ENCODE peak calls at places on chromosomes 5 and 9, in eight cellular contexts. One of them, this sample, is unnamed.

GRCh38 chr5:56075361-56075760 is 80.6 kb upstream of the IL6ST start:
- DNase-seq in SK-N-SH: no peak
- DNase-seq in neural progenitor cell: no peak
- DNase-seq in suprapubic skin: peak
- DNase-seq in A549: no peak
- DNase-seq in BJ: no peak
- DNase-seq in ascending aorta: no peak
- DNase-seq in omental fat pad: no peak
- DNase-seq in this sample: no peak

GRCh38 chr9:80496901-80497565 is 925.3 kb downstream of the TLE4 start:
- DNase-seq in omental fat pad: no peak
- DNase-seq in BJ: no peak
- DNase-seq in SK-N-SH: no peak
- DNase-seq in A549: no peak
- DNase-seq in suprapubic skin: no peak
- DNase-seq in ascending aorta: no peak
- DNase-seq in neural progenitor cell: no peak
- DNase-seq in this sample: no peak

GRCh38 chr9:121807069-121807917 is 155.9 kb downstream of the DAB2IP start:
- DNase-seq in ascending aorta: no peak
- DNase-seq in SK-N-SH: peak
- DNase-seq in A549: no peak
- DNase-seq in neural progenitor cell: no peak
- DNase-seq in omental fat pad: no peak
- DNase-seq in suprapubic skin: no peak
- DNase-seq in BJ: no peak
- DNase-seq in this sample: no peak

GRCh38 chr9:130846487-130847305 is 11.6 kb downstream of the ABL1 start:
- DNase-seq in neural progenitor cell: no peak
- DNase-seq in suprapubic skin: peak
- DNase-seq in SK-N-SH: peak
- DNase-seq in ascending aorta: no peak
- DNase-seq in A549: peak
- DNase-seq in omental fat pad: peak
- DNase-seq in BJ: no peak
- DNase-seq in this sample: no peak

GRCh38 chr5:89241186-89241585 is 358.2 kb upstream of the MEF2C start:
- DNase-seq in BJ: no peak
- DNase-seq in neural progenitor cell: no peak
- DNase-seq in SK-N-SH: no peak
- DNase-seq in ascending aorta: no peak
- DNase-seq in suprapubic skin: no peak
- DNase-seq in A549: no peak
- DNase-seq in omental fat pad: no peak
- DNase-seq in this sample: no peak

GRCh38 chr5:174688441-174689354 is 35.7 kb upstream of the MSX2 start:
- DNase-seq in neural progenitor cell: peak
- DNase-seq in ascending aorta: no peak
- DNase-seq in omental fat pad: no peak
- DNase-seq in A549: no peak
- DNase-seq in SK-N-SH: peak
- DNase-seq in BJ: no peak
- DNase-seq in suprapubic skin: no peak
- DNase-seq in this sample: no peak

GRCh38 chr5:124007675-124008398 is 495.9 kb downstream of the CSNK1G3 start:
- DNase-seq in BJ: no peak
- DNase-seq in ascending aorta: no peak
- DNase-seq in A549: peak
- DNase-seq in SK-N-SH: no peak
- DNase-seq in neural progenitor cell: peak
- DNase-seq in suprapubic skin: no peak
- DNase-seq in omental fat pad: no peak
- DNase-seq in this sample: no peak

GRCh38 chr5:34460496-34460895 is 195.6 kb upstream of the RAI14 start:
- DNase-seq in ascending aorta: no peak
- DNase-seq in BJ: no peak
- DNase-seq in neural progenitor cell: no peak
- DNase-seq in omental fat pad: no peak
- DNase-seq in SK-N-SH: no peak
- DNase-seq in A549: no peak
- DNase-seq in suprapubic skin: no peak
- DNase-seq in this sample: no peak

GRCh38 chr9:131986576-131986975 is 93.1 kb downstream of the MED27 start:
- DNase-seq in neural progenitor cell: no peak
- DNase-seq in suprapubic skin: no peak
- DNase-seq in A549: no peak
- DNase-seq in omental fat pad: no peak
- DNase-seq in ascending aorta: no peak
- DNase-seq in SK-N-SH: no peak
- DNase-seq in BJ: no peak
- DNase-seq in this sample: no peak

GRCh38 chr5:39068099-39068498 is 6.1 kb downstream of the RICTOR start:
- DNase-seq in ascending aorta: no peak
- DNase-seq in A549: no peak
- DNase-seq in SK-N-SH: no peak
- DNase-seq in omental fat pad: no peak
- DNase-seq in suprapubic skin: no peak
- DNase-seq in BJ: no peak
- DNase-seq in neural progenitor cell: no peak
- DNase-seq in this sample: no peak

GRCh38 chr9:35464056-35465025 is 25.6 kb upstream of the RUSC2 start:
- DNase-seq in ascending aorta: no peak
- DNase-seq in omental fat pad: no peak
- DNase-seq in A549: no peak
- DNase-seq in BJ: no peak
- DNase-seq in neural progenitor cell: no peak
- DNase-seq in suprapubic skin: no peak
- DNase-seq in SK-N-SH: no peak
- DNase-seq in this sample: no peak

GRCh38 chr5:106875591-106876297 is 795.0 kb downstream of the EFNA5 start:
- DNase-seq in SK-N-SH: no peak
- DNase-seq in A549: peak
- DNase-seq in BJ: no peak
- DNase-seq in ascending aorta: no peak
- DNase-seq in neural progenitor cell: peak
- DNase-seq in omental fat pad: no peak
- DNase-seq in suprapubic skin: no peak
- DNase-seq in this sample: peak

DNA sequence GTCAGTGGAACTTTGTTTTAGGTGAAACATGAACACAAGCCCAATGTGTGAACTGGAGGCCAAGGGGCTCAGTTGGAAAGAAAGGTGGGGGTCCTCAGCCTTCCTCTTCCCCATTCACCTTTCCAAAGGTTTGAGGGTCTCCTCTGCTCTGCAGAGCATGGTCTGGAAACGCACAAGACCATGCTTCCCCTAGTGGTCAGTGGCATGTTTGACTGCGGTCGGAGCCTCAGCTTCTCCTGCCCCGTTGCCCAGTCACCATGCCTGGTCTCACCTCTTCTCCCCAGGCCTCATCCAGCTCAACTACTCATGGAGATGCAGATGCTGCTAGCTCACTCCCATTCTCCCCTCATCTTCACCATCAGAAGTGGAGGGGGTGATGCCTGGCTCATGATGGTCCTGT is 340.3 kb downstream of the GADD45G start:
- DNase-seq in ascending aorta: no peak
- DNase-seq in SK-N-SH: no peak
- DNase-seq in suprapubic skin: no peak
- DNase-seq in neural progenitor cell: peak
- DNase-seq in omental fat pad: no peak
- DNase-seq in BJ: no peak
- DNase-seq in A549: no peak
- DNase-seq in this sample: no peak
- TF ChIP-seq CTCF in ascending aorta: no peak
- TF ChIP-seq CTCF in SK-N-SH: no peak
- TF ChIP-seq CTCF in suprapubic skin: no peak
- TF ChIP-seq CTCF in neural progenitor cell: peak
- TF ChIP-seq CTCF in omental fat pad: no peak
- TF ChIP-seq CTCF in BJ: no peak
- TF ChIP-seq CTCF in A549: no peak
- TF ChIP-seq CTCF in this sample: peak

DNA sequence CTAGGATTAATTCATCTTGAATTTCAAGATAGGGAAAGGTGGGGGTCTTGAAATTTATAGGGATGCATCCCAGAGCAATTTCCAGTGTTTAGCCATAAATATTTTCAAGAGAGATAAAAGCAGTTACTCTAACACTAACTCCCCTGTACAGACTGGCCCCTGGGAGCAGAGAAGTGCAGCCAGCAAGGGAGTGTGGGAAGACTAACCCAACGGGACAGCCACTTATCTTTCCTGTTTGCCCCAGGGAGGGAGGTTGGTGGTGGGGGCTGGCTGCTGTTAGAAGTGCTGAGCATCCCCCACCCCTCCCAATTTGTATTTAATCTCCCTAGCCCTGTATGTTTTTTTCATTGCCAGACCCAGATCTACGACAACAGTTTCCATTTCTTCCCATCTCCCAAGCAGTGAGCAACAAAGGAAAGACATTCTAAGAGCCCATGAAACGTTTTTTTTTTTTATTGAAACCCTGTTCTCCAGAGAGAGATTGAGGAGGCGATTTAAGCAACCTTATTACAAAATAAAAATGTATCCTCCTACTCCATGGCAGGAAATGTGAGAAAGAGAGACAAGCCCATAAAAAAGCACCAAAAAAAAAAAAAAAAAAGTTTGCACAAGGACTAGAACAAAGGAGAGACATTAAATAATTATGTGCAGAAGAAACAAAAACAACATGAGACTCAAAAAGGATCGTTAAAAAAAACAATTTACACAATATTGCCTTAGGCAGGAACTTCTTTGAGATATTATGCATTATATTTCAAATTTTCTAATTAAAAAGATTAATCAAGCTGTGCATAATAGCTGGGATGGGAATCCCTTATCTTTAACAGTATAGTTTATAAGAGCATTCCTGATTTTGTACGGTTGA is 343.4 kb downstream of the ARHGEF28 start:
- DNase-seq in omental fat pad: no peak
- DNase-seq in SK-N-SH: no peak
- DNase-seq in A549: no peak
- DNase-seq in ascending aorta: no peak
- DNase-seq in BJ: no peak
- DNase-seq in neural progenitor cell: no peak
- DNase-seq in suprapubic skin: no peak
- DNase-seq in this sample: no peak
- TF ChIP-seq CTCF in omental fat pad: no peak
- TF ChIP-seq CTCF in SK-N-SH: no peak
- TF ChIP-seq CTCF in A549: no peak
- TF ChIP-seq CTCF in ascending aorta: no peak
- TF ChIP-seq CTCF in BJ: no peak
- TF ChIP-seq CTCF in neural progenitor cell: no peak
- TF ChIP-seq CTCF in suprapubic skin: no peak
- TF ChIP-seq CTCF in this sample: no peak

DNA sequence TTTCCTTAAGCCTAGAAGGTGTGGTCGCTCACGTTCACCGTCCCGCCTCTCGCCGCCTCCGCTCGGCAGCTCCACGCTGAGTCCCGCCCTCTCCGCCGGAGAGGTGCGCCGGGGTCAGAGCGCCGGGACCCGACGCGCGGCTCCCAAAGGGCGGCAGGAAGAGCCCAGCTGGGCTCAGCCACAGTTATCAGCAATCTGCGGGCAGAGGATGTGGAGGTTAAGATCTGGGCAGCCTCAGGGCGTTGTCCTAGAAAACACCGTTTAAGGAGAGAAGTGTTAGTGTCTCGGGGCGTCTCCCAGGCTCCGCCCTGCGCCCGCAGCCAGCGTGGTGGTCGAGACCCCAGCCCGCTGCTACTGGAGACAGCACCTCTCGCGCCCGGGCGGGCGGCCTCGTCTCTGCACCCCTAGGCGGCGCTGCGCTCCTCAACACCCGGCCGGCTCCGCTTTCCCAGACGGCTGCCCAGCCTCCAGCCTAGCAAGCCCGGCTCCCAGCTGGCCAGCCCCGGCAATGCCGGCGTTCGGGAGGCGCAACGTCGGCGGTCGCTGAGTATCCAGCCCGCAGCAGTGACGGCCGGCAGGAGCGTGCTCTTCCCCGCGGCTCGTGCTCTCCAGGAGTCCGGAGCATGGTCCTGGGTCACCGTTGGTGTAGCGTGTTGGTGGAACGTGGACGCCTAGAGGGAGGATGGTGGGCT is at the start of gene PCDHAC1:
- DNase-seq in SK-N-SH: peak
- DNase-seq in A549: peak
- DNase-seq in suprapubic skin: peak
- DNase-seq in neural progenitor cell: peak
- DNase-seq in BJ: no peak
- DNase-seq in omental fat pad: peak
- DNase-seq in ascending aorta: no peak
- DNase-seq in this sample: peak
- TF ChIP-seq CTCF in SK-N-SH: peak
- TF ChIP-seq CTCF in A549: peak
- TF ChIP-seq CTCF in suprapubic skin: peak
- TF ChIP-seq CTCF in neural progenitor cell: peak
- TF ChIP-seq CTCF in BJ: peak
- TF ChIP-seq CTCF in omental fat pad: no peak
- TF ChIP-seq CTCF in ascending aorta: peak
- TF ChIP-seq CTCF in this sample: peak

DNA sequence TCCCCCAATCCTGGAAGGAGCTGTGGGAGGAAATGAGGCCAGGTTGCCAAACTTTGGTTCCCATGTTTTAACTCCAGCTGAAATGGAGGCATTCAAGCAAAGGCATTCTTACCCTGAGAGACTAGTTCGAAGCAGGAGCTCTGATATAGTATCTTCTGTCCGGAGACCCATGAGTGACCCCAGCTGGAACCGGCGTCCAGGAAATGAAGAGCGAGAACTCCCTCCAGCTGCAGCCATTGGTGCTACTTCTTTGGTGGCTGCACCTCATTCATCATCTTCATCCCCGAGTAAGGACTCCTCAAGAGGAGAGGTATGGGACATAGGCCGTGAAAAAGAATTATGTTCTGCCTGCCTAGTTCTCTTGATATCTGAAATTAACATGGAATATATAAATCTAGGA is 75.7 kb downstream of the GAPVD1 start:
- DNase-seq in BJ: no peak
- DNase-seq in suprapubic skin: no peak
- DNase-seq in omental fat pad: no peak
- DNase-seq in A549: peak
- DNase-seq in ascending aorta: no peak
- DNase-seq in SK-N-SH: no peak
- DNase-seq in neural progenitor cell: peak
- DNase-seq in this sample: no peak
- TF ChIP-seq CTCF in BJ: no peak
- TF ChIP-seq CTCF in suprapubic skin: no peak
- TF ChIP-seq CTCF in omental fat pad: no peak
- TF ChIP-seq CTCF in A549: no peak
- TF ChIP-seq CTCF in ascending aorta: no peak
- TF ChIP-seq CTCF in SK-N-SH: no peak
- TF ChIP-seq CTCF in neural progenitor cell: peak
- TF ChIP-seq CTCF in this sample: peak

GRCh38 chr5:3509290-3509689 is 86.3 kb upstream of the IRX1 start:
- DNase-seq in neural progenitor cell: no peak
- DNase-seq in BJ: no peak
- DNase-seq in suprapubic skin: no peak
- DNase-seq in omental fat pad: no peak
- DNase-seq in A549: no peak
- DNase-seq in SK-N-SH: peak
- DNase-seq in ascending aorta: no peak
- DNase-seq in this sample: no peak
- TF ChIP-seq CTCF in neural progenitor cell: peak
- TF ChIP-seq CTCF in BJ: no peak
- TF ChIP-seq CTCF in suprapubic skin: no peak
- TF ChIP-seq CTCF in omental fat pad: no peak
- TF ChIP-seq CTCF in A549: no peak
- TF ChIP-seq CTCF in SK-N-SH: peak
- TF ChIP-seq CTCF in ascending aorta: no peak
- TF ChIP-seq CTCF in this sample: no peak